ENCODE peak calls at places on chromosome 7, in ten cellular contexts. U, V, S, N, J, M, H, Z, Q and L are unnamed samples.

GRCh38 chr7:132934017-132934416 is 147.9 kb downstream of the CHCHD3 start:
- DNase-seq in U (no peak), V (no peak), S (no peak), N (no peak), J (no peak), M (no peak), H (no peak), Z (no peak), Q (no peak), L (no peak)

GRCh38 chr7:102097601-102098161 is 189.0 kb upstream of the SH2B2 start:
- DNase-seq in U (no peak), V (no peak), S (no peak), N (no peak), J (no peak), M (peak), H (peak), Z (no peak), Q (no peak), L (no peak)

GRCh38 chr7:101916041-101916800 is 98.8 kb downstream of the CUX1 start:
- DNase-seq in U (no peak), V (no peak), S (peak), N (no peak), J (no peak), M (no peak), H (no peak), Z (no peak), Q (no peak), L (no peak)

GRCh38 chr7:132138817-132139216 is 437.5 kb downstream of the PLXNA4 start:
- DNase-seq in U (no peak), V (no peak), S (no peak), N (no peak), J (no peak), M (no peak), H (no peak), Z (no peak), Q (no peak), L (no peak)

GRCh38 chr7:16130127-16131110 is 290.9 kb downstream of the CRPPA start:
- DNase-seq in U (no peak), V (no peak), S (no peak), N (no peak), J (no peak), M (peak), H (no peak), Z (no peak), Q (no peak), L (no peak)

GRCh38 chr7:12949060-12950045 is 261.9 kb downstream of the ARL4A start:
- DNase-seq in U (no peak), V (no peak), S (no peak), N (no peak), J (no peak), M (peak), H (no peak), Z (no peak), Q (no peak), L (no peak)

GRCh38 chr7:21568762-21569161 is 25.9 kb downstream of the DNAH11 start:
- DNase-seq in U (no peak), V (no peak), S (no peak), N (no peak), J (no peak), M (no peak), H (no peak), Z (no peak), Q (no peak), L (no peak)

GRCh38 chr7:35003679-35004278 is 33.5 kb downstream of the DPY19L1 start:
- DNase-seq in U (no peak), V (peak), S (no peak), N (no peak), J (peak), M (peak), H (peak), Z (peak), Q (no peak), L (peak)

GRCh38 chr7:119374436-119374835 is 898.5 kb upstream of the KCND2 start:
- DNase-seq in U (no peak), V (no peak), S (no peak), N (no peak), J (no peak), M (no peak), H (no peak), Z (no peak), Q (no peak), L (no peak)

GRCh38 chr7:18305866-18306265 is 189.7 kb upstream of the HDAC9 start:
- DNase-seq in U (no peak), V (no peak), S (no peak), N (no peak), J (no peak), M (no peak), H (no peak), Z (no peak), Q (no peak), L (no peak)

GRCh38 chr7:66050990-66051424 is 24.6 kb upstream of the ASL start:
- DNase-seq in U (no peak), V (no peak), S (no peak), N (no peak), J (no peak), M (peak), H (no peak), Z (no peak), Q (no peak), L (peak)

GRCh38 chr7:15236958-15237357 is 324.9 kb downstream of the AGMO start:
- DNase-seq in U (no peak), V (no peak), S (no peak), N (no peak), J (no peak), M (no peak), H (no peak), Z (no peak), Q (no peak), L (no peak)

GRCh38 chr7:8228766-8229674 is 32.9 kb downstream of the ICA1 start:
- DNase-seq in U (no peak), V (no peak), S (no peak), N (no peak), J (no peak), M (no peak), H (no peak), Z (no peak), Q (no peak), L (no peak)

GRCh38 chr7:92635538-92635937 is 45.3 kb upstream of the FAM133B start:
- DNase-seq in U (no peak), V (no peak), S (no peak), N (no peak), J (no peak), M (no peak), H (no peak), Z (no peak), Q (no peak), L (no peak)

GRCh38 chr7:108020585-108020984 is 17.6 kb upstream of the LAMB1 start:
- DNase-seq in U (no peak), V (no peak), S (no peak), N (no peak), J (no peak), M (no peak), H (no peak), Z (no peak), Q (no peak), L (no peak)

GRCh38 chr7:124856299-124856888 is 73.2 kb downstream of the POT1 start:
- DNase-seq in U (no peak), V (no peak), S (no peak), N (no peak), J (no peak), M (peak), H (no peak), Z (no peak), Q (no peak), L (no peak)

GRCh38 chr7:27295236-27295635 is 52.6 kb downstream of the EVX1 start:
- DNase-seq in U (no peak), V (no peak), S (no peak), N (no peak), J (no peak), M (no peak), H (no peak), Z (no peak), Q (no peak), L (peak)

GRCh38 chr7:29224726-29225125 is 30.2 kb downstream of the CHN2 start:
- DNase-seq in U (no peak), V (no peak), S (no peak), N (no peak), J (no peak), M (no peak), H (no peak), Z (no peak), Q (no peak), L (no peak)

GRCh38 chr7:78081888-78082287 is 283.3 kb downstream of the PHTF2 start:
- DNase-seq in U (no peak), V (no peak), S (no peak), N (no peak), J (no peak), M (no peak), H (no peak), Z (no peak), Q (no peak), L (no peak)

GRCh38 chr7:135763261-135763660 is 14.6 kb upstream of the FAM180A start:
- DNase-seq in U (no peak), V (no peak), S (no peak), N (no peak), J (no peak), M (peak), H (no peak), Z (no peak), Q (no peak), L (no peak)

GRCh38 chr7:135209225-135209834 is 2.0 kb downstream of the WDR91 start:
- DNase-seq in U (no peak), V (no peak), S (no peak), N (no peak), J (no peak), M (no peak), H (no peak), Z (no peak), Q (no peak), L (no peak)

GRCh38 chr7:119720541-119720940 is 552.4 kb upstream of the KCND2 start:
- DNase-seq in U (no peak), V (no peak), S (no peak), N (no peak), J (no peak), M (peak), H (no peak), Z (no peak), Q (no peak), L (no peak)

GRCh38 chr7:114047889-114048288 is 129.1 kb upstream of the PPP1R3A start:
- DNase-seq in U (no peak), V (no peak), S (no peak), N (no peak), J (no peak), M (peak), H (no peak), Z (no peak), Q (no peak), L (no peak)

GRCh38 chr7:98638853-98639252 is 21.8 kb downstream of the NPTX2 start:
- DNase-seq in U (no peak), V (no peak), S (no peak), N (no peak), J (peak), M (no peak), H (no peak), Z (no peak), Q (no peak), L (no peak)

GRCh38 chr7:49324707-49325106 is 400.4 kb downstream of the CDC14C start:
- DNase-seq in U (no peak), V (no peak), S (no peak), N (no peak), J (no peak), M (no peak), H (no peak), Z (no peak), Q (no peak), L (no peak)

GRCh38 chr7:80806653-80807052 is 112.2 kb downstream of the SEMA3C start:
- DNase-seq in U (no peak), V (no peak), S (no peak), N (no peak), J (no peak), M (no peak), H (no peak), Z (no peak), Q (no peak), L (no peak)

GRCh38 chr7:125061776-125062397 is 132.3 kb upstream of the POT1 start:
- DNase-seq in U (no peak), V (no peak), S (no peak), N (no peak), J (no peak), M (peak), H (no peak), Z (no peak), Q (no peak), L (no peak)

GRCh38 chr7:42471573-42472174 is 234.7 kb upstream of the GLI3 start:
- DNase-seq in U (no peak), V (no peak), S (no peak), N (no peak), J (no peak), M (no peak), H (no peak), Z (no peak), Q (no peak), L (no peak)

GRCh38 chr7:116834815-116835533 is 27.4 kb upstream of the CAPZA2 start:
- DNase-seq in U (no peak), V (peak), S (no peak), N (no peak), J (no peak), M (peak), H (peak), Z (no peak), Q (no peak), L (no peak)

GRCh38 chr7:93715234-93715633 is 140.7 kb upstream of the CALCR start:
- DNase-seq in U (peak), V (peak), S (peak), N (peak), J (no peak), M (peak), H (peak), Z (peak), Q (peak), L (peak)

GRCh38 chr7:70925411-70926115 is 206.4 kb upstream of the GALNT17 start:
- DNase-seq in U (no peak), V (no peak), S (no peak), N (no peak), J (no peak), M (no peak), H (no peak), Z (no peak), Q (no peak), L (no peak)

GRCh38 chr7:149765399-149766121 is 7.8 kb downstream of the ZNF467 start:
- DNase-seq in U (no peak), V (no peak), S (peak), N (no peak), J (no peak), M (no peak), H (no peak), Z (no peak), Q (no peak), L (no peak)

GRCh38 chr7:157845203-157845810 is 508.5 kb downstream of the DNAJB6 start:
- DNase-seq in U (no peak), V (no peak), S (no peak), N (no peak), J (no peak), M (no peak), H (no peak), Z (no peak), Q (no peak), L (peak)

GRCh38 chr7:130904031-130904757 is 170.2 kb upstream of the KLF14 start:
- DNase-seq in U (no peak), V (no peak), S (no peak), N (no peak), J (no peak), M (peak), H (no peak), Z (no peak), Q (no peak), L (no peak)
- TF ChIP-seq POLR2A in U (no peak), V (no peak), S (no peak), N (no peak), J (no peak), M (peak), H (no peak), Z (no peak), Q (no peak), L (no peak)

GRCh38 chr7:55449205-55449991 is 84.3 kb downstream of the LANCL2 start:
- DNase-seq in U (no peak), V (no peak), S (no peak), N (no peak), J (no peak), M (no peak), H (no peak), Z (no peak), Q (no peak), L (no peak)
- TF ChIP-seq POLR2A in U (no peak), V (no peak), S (no peak), N (no peak), J (no peak), M (no peak), H (no peak), Z (no peak), Q (no peak), L (no peak)

GRCh38 chr7:152663101-152663740 is 12.7 kb downstream of the XRCC2 start:
- DNase-seq in U (no peak), V (no peak), S (no peak), N (no peak), J (no peak), M (no peak), H (no peak), Z (no peak), Q (no peak), L (no peak)
- TF ChIP-seq POLR2A in U (no peak), V (no peak), S (no peak), N (no peak), J (no peak), M (no peak), H (no peak), Z (no peak), Q (no peak), L (no peak)

DNA sequence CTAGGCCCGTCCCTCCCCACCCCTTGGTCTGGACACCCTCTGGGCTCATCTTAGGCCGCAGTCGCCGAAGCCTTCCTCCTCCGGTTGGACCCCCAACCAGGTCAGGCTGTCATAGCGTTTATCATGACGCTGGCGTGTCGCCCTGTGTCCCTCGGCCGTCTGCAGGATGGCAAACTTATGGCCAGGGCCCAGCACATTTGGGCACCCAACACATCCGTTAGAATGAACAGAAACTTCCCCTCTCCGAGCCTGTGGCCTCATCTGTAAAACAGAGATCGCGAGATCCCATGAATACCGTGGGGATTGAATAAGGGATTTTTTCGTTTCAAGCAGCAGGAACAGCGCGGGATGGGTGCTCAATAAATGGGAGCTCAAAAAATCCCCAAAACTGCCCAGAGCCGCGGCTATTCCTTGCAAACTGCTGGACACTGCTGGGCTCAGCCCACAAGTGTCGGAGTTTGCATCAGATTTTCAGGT is 581 bp upstream of the AP5Z1 start:
- DNase-seq in U (peak), V (peak), S (peak), N (peak), J (no peak), M (peak), H (no peak), Z (no peak), Q (peak), L (peak)
- TF ChIP-seq POLR2A in U (no peak), V (no peak), S (no peak), N (no peak), J (no peak), M (no peak), H (no peak), Z (no peak), Q (no peak), L (no peak)

GRCh38 chr7:50852901-50853300 is 70.2 kb upstream of the GRB10 start:
- DNase-seq in U (no peak), V (no peak), S (no peak), N (no peak), J (no peak), M (no peak), H (no peak), Z (no peak), Q (no peak), L (no peak)
- TF ChIP-seq POLR2A in U (no peak), V (no peak), S (no peak), N (no peak), J (no peak), M (no peak), H (no peak), Z (no peak), Q (no peak), L (no peak)

DNA sequence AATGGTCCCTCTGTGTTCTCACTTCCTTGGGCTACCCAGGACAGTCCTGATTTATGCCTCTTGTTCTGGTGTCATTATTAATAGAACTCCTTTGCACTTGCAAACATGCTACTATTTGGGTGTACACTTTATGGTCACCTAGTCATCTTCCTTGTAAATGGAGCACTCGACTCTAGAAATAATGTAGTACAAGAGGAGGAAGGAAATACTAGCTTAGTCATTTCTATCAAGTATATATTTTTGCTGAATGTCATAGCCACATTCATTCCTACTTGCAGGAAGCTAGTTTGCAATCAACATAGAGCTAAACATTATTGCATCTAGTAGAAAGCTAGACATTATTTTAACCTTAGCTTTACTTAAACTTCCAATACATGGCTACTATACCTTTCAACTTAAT is 335.3 kb downstream of the MAGI2 start:
- DNase-seq in U (no peak), V (no peak), S (no peak), N (no peak), J (no peak), M (peak), H (no peak), Z (no peak), Q (no peak), L (no peak)
- TF ChIP-seq POLR2A in U (no peak), V (no peak), S (no peak), N (no peak), J (no peak), M (no peak), H (no peak), Z (no peak), Q (no peak), L (no peak)

GRCh38 chr7:39733881-39734571 is 110.7 kb downstream of the RALA start:
- DNase-seq in U (no peak), V (no peak), S (no peak), N (no peak), J (no peak), M (peak), H (no peak), Z (no peak), Q (no peak), L (no peak)

GRCh38 chr7:39734605-39735004 is 111.2 kb downstream of the RALA start:
- DNase-seq in U (no peak), V (no peak), S (no peak), N (no peak), J (no peak), M (no peak), H (no peak), Z (no peak), Q (no peak), L (no peak)

GRCh38 chr7:39727614-39728013 is 104.2 kb downstream of the RALA start:
- DNase-seq in U (no peak), V (no peak), S (no peak), N (no peak), J (no peak), M (no peak), H (no peak), Z (no peak), Q (no peak), L (no peak)

GRCh38 chr7:39735903-39736302 is 112.5 kb downstream of the RALA start:
- DNase-seq in U (no peak), V (no peak), S (no peak), N (no peak), J (no peak), M (peak), H (no peak), Z (no peak), Q (no peak), L (no peak)

GRCh38 chr7:39732837-39733804 is 109.7 kb downstream of the RALA start:
- DNase-seq in U (peak), V (peak), S (peak), N (peak), J (peak), M (peak), H (peak), Z (peak), Q (peak), L (peak)
- TF ChIP-seq POLR2A in U (peak), V (peak), S (no peak), N (no peak), J (no peak), M (peak), H (peak), Z (peak), Q (peak), L (no peak)